ENCODE peak calls at places on chromosomes 13 and 19, in eight cellular contexts. S is heart left ventricle, Q is sigmoid colon, W is neural crest cell, A is coronary artery, R is astrocyte of the spinal cord, K is H9, M is type B pancreatic cell. J is an unnamed sample.

GRCh38 chr19:1624458-1624857 is 19.2 kb upstream of the UQCR11 start:
- DNase-seq in Q (peak; percentile 78), S (peak; percentile 48), W (peak; percentile 64), M (no peak), K (peak; percentile 86), R (peak; percentile 52), A (no peak), J (no peak)

GRCh38 chr13:110312669-110313031 is 5.6 kb downstream of the COL4A2 start:
- DNase-seq in W (no peak), S (no peak), R (peak; percentile 81), A (peak; percentile 76), Q (peak; percentile 84), K (peak; percentile 17), M (peak; percentile 50), J (no peak)

GRCh38 chr19:35721374-35721773 is 3.6 kb downstream of the KMT2B start:
- DNase-seq in M (no peak), Q (no peak), R (no peak), K (no peak), W (no peak), S (no peak), A (no peak), J (no peak)

GRCh38 chr13:40464349-40464748 is 202.1 kb downstream of the FOXO1 start:
- DNase-seq in W (no peak), R (no peak), M (no peak), Q (no peak), A (no peak), K (no peak), S (no peak), J (no peak)

GRCh38 chr13:55761986-55762385 is 1378.7 kb upstream of the PRR20A start:
- DNase-seq in W (no peak), M (no peak), R (no peak), Q (no peak), S (no peak), A (no peak), K (no peak), J (no peak)

GRCh38 chr13:57627663-57628062 is 3.9 kb upstream of the PCDH17 start:
- DNase-seq in K (no peak), R (peak; percentile 46), Q (no peak), A (no peak), M (no peak), W (no peak), S (no peak), J (no peak)

GRCh38 chr13:37473035-37473434 is 125.5 kb downstream of the POSTN start:
- DNase-seq in W (no peak), M (no peak), S (no peak), K (peak; percentile 33), Q (no peak), A (no peak), R (no peak), J (no peak)

GRCh38 chr19:29671393-29672076 is 6.3 kb downstream of the PLEKHF1 start:
- DNase-seq in A (no peak), R (peak; percentile 31), Q (peak; percentile 72), S (peak; percentile 67), K (no peak), M (no peak), W (no peak), J (no peak)

GRCh38 chr13:81874681-81875661 is 1534.0 kb upstream of the SPRY2 start:
- DNase-seq in R (no peak), A (no peak), K (peak; percentile 93), W (no peak), M (no peak), S (no peak), Q (no peak), J (no peak)

GRCh38 chr13:41427700-41428099 is 29.6 kb upstream of the RGCC start:
- DNase-seq in Q (no peak), S (no peak), W (no peak), R (no peak), M (no peak), A (no peak), K (no peak), J (peak; percentile 32)

GRCh38 chr19:38285567-38285966 is 18.5 kb upstream of the C19orf33 start:
- DNase-seq in K (no peak), S (no peak), A (no peak), R (no peak), M (no peak), W (no peak), Q (no peak), J (no peak)

GRCh38 chr19:17981611-17982010 is 14.7 kb downstream of the KCNN1 start:
- DNase-seq in S (no peak), R (no peak), W (no peak), K (no peak), A (no peak), M (no peak), Q (no peak), J (no peak)

GRCh38 chr13:98206946-98207345 is 29.9 kb upstream of the RNF113B start:
- DNase-seq in W (no peak), A (no peak), Q (no peak), M (no peak), R (peak; percentile 88), K (no peak), S (no peak), J (no peak)

GRCh38 chr13:27496006-27496405 is 45.6 kb upstream of the MTIF3 start:
- DNase-seq in A (no peak), M (no peak), S (no peak), Q (no peak), K (no peak), W (no peak), R (no peak), J (peak; percentile 74)

GRCh38 chr13:110015253-110015652 is 228.9 kb upstream of the IRS2 start:
- DNase-seq in Q (no peak), S (no peak), A (no peak), M (no peak), R (peak; percentile 46), K (no peak), W (no peak), J (no peak)

GRCh38 chr13:30148171-30148754 is 159.1 kb downstream of the KATNAL1 start:
- DNase-seq in W (no peak), S (no peak), M (no peak), Q (no peak), A (no peak), R (no peak), K (no peak), J (no peak)

GRCh38 chr19:10818306-10819123 is 17.5 kb downstream of the TMED1 start:
- DNase-seq in A (no peak), R (no peak), K (no peak), W (no peak), M (no peak), Q (no peak), S (no peak), J (no peak)

GRCh38 chr19:10816691-10817090 is 19.3 kb downstream of the TMED1 start:
- DNase-seq in M (no peak), A (no peak), S (no peak), W (no peak), Q (no peak), R (no peak), K (no peak), J (no peak)

GRCh38 chr19:10819124-10820060 is 16.6 kb downstream of the TMED1 start:
- DNase-seq in M (no peak), R (no peak), S (no peak), K (no peak), Q (no peak), A (no peak), W (no peak), J (no peak)

GRCh38 chr19:10817291-10818038 is 18.5 kb downstream of the TMED1 start:
- DNase-seq in S (peak; percentile 51), A (no peak), R (peak; percentile 83), K (no peak), W (no peak), Q (peak; percentile 90), M (no peak), J (peak; percentile 92)

GRCh38 chr19:10820173-10820572 is 15.8 kb downstream of the TMED1 start:
- DNase-seq in M (no peak), A (no peak), K (no peak), Q (no peak), W (no peak), R (no peak), S (no peak), J (no peak)
- TF ChIP-seq CTCF in M (peak; percentile 40), A (no peak), K (peak; percentile 57), Q (no peak), W (peak; percentile 40), R (peak; percentile 40), S (no peak), J (peak; percentile 32)

DNA sequence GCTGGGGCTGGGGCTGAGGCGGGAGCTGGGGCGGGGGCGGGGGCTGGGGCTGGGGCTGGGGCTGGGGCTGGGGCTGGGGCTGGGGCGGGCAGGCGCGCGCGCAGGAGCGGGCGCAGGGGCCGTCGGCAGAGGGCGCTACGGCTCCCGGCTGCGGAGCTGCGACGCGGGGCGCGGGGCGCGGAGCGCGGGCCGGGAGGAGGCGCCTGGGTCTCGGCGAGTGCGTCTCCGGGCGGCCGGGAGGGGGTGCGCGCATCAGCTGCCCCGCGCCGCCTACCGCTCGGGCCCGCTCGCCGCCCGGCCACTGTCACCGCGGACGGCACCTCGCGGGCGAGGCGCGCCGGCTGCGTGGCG is 416 bp upstream of the MTUS2 start:
- DNase-seq in S (peak; percentile 79), A (no peak), W (peak; percentile 68), Q (no peak), M (peak; percentile 82), K (peak; percentile 81), R (no peak), J (no peak)
- TF ChIP-seq CTCF in S (peak; percentile 29), A (no peak), W (peak; percentile 56), Q (peak; percentile 16), M (peak; percentile 67), K (peak; percentile 50), R (peak; percentile 20), J (peak; percentile 40)

GRCh38 chr13:112270951-112271350 is 105.2 kb upstream of the SPACA7 start:
- DNase-seq in Q (no peak), A (no peak), W (no peak), M (no peak), R (no peak), S (no peak), K (no peak), J (no peak)
- TF ChIP-seq CTCF in Q (no peak), A (no peak), W (no peak), M (no peak), R (no peak), S (no peak), K (no peak), J (no peak)

GRCh38 chr19:6551607-6552450 is 21.0 kb downstream of the TNFSF9 start:
- DNase-seq in Q (no peak), W (peak; percentile 48), R (no peak), A (no peak), S (no peak), K (peak; percentile 86), M (no peak), J (no peak)

GRCh38 chr19:6551091-6551490 is 20.3 kb downstream of the TNFSF9 start:
- DNase-seq in Q (no peak), R (no peak), W (no peak), M (no peak), S (no peak), A (no peak), K (no peak), J (no peak)

GRCh38 chr19:6556480-6556879 is 25.7 kb downstream of the TNFSF9 start:
- DNase-seq in S (no peak), A (no peak), Q (no peak), K (no peak), R (no peak), W (no peak), M (no peak), J (no peak)

DNA sequence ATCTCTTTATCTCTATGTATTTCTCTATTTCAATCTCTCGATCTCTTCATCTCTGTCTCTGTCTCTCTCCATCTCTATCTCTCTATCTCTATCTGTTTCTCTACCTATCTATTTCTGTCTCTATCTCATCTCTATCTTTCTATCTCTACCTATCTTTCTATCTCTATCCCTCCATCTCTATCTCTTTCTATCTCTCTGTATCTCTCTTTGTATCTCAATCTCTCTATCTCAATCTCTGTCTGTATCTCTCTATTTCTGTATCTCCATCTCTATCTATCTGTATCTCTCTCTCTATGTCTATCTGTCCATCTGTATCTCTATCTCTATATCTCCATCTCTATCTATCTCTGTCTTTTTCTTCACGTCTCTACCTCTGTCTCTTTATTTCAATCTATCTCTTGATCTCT is 25.2 kb downstream of the TNFSF9 start:
- DNase-seq in K (no peak), Q (no peak), S (no peak), W (no peak), A (no peak), R (no peak), M (no peak), J (no peak)
- TF ChIP-seq CTCF in K (no peak), Q (no peak), S (no peak), W (no peak), A (no peak), R (no peak), M (no peak), J (no peak)